ENCODE peak calls at places on chromosomes 5 and 9, in ten cellular contexts. N, G, H, L, J, S, K, Q, O and Z are unnamed samples.

GRCh38 chr9:2817987-2818386 is 25.9 kb downstream of the PUM3 start:
- DNase-seq in Q (no peak), S (no peak), G (no peak), O (no peak), K (peak), N (no peak), H (no peak), L (no peak), J (no peak), Z (no peak)

GRCh38 chr5:135149229-135149955 is 115.4 kb upstream of the PITX1 start:
- DNase-seq in N (no peak), Q (no peak), J (no peak), O (no peak), L (no peak), K (no peak), G (no peak), S (no peak), H (no peak), Z (no peak)

GRCh38 chr5:171642894-171643293 is 142.7 kb upstream of the SMIM23 start:
- DNase-seq in K (no peak), Q (no peak), H (no peak), N (no peak), G (no peak), L (no peak), O (no peak), J (no peak), S (no peak), Z (no peak)

GRCh38 chr9:69379250-69379982 is 54.4 kb downstream of the ENTREP1 start:
- DNase-seq in K (peak), N (no peak), Q (no peak), L (no peak), G (no peak), O (no peak), S (peak), H (no peak), J (peak), Z (no peak)

GRCh38 chr9:137618105-137619067 is at the start of gene EHMT1:
- DNase-seq in G (peak), K (peak), Q (peak), S (peak), N (peak), O (peak), J (peak), H (peak), L (peak), Z (peak)

GRCh38 chr9:110700953-110701352 is 32.4 kb downstream of the MUSK start:
- DNase-seq in G (no peak), K (peak), Q (no peak), O (no peak), H (no peak), L (no peak), S (no peak), J (no peak), N (no peak), Z (no peak)

GRCh38 chr5:147845618-147846017 is 14.1 kb upstream of the SPINK1 start:
- DNase-seq in L (no peak), K (no peak), H (no peak), Q (no peak), O (no peak), S (no peak), J (no peak), N (no peak), G (no peak), Z (no peak)

GRCh38 chr5:180305481-180305880 is 13.6 kb upstream of the MAPK9 start:
- DNase-seq in Q (no peak), S (no peak), L (no peak), H (no peak), K (no peak), J (peak), O (no peak), N (no peak), G (no peak), Z (no peak)

GRCh38 chr5:96726802-96727201 is 64.6 kb downstream of the CAST start:
- DNase-seq in K (no peak), S (no peak), H (peak), G (no peak), J (no peak), Q (no peak), O (no peak), L (peak), N (no peak), Z (no peak)

GRCh38 chr5:139091439-139092156 is 106.6 kb downstream of the SIL1 start:
- DNase-seq in G (peak), S (no peak), O (no peak), Q (no peak), J (no peak), L (no peak), N (no peak), K (peak), H (no peak), Z (peak)

GRCh38 chr9:36436909-36437308 is 36.8 kb upstream of the RNF38 start:
- DNase-seq in O (no peak), J (peak), H (no peak), G (no peak), Q (no peak), K (peak), S (no peak), N (peak), L (no peak), Z (no peak)

GRCh38 chr5:51960617-51961115 is 577.4 kb downstream of the ISL1 start:
- DNase-seq in N (no peak), O (no peak), S (peak), L (peak), H (no peak), Q (no peak), K (no peak), G (no peak), J (no peak), Z (no peak)

GRCh38 chr9:88996046-88997005 is 5.1 kb downstream of the S1PR3 start:
- DNase-seq in Q (no peak), N (peak), J (no peak), H (no peak), L (no peak), S (no peak), K (no peak), G (no peak), O (no peak), Z (no peak)